ENCODE peak calls at places on chromosomes 16 and 17, in ten cellular contexts. B, L, V, F, O, U, J, X, Q and Z are unnamed samples. For H3K4me1, the result is how much of the 10 kb centered on the place peaks cover.

GRCh38 chr16:9836118-9836736 is 346.0 kb downstream of the GRIN2A start:
- DNase-seq in J (no peak), X (no peak), B (no peak), O (no peak), Q (peak), F (peak), U (no peak), V (no peak), L (peak), Z (no peak)

GRCh38 chr17:40352779-40353394 is 11.7 kb downstream of the GJD3 start:
- DNase-seq in L (no peak), U (no peak), O (no peak), B (no peak), Q (no peak), F (no peak), X (no peak), V (no peak), J (no peak), Z (no peak)

GRCh38 chr17:48131216-48131824 is 23.8 kb downstream of the SNX11 start:
- DNase-seq in L (peak), V (no peak), Q (peak), U (peak), J (peak), F (peak), B (peak), O (no peak), X (no peak), Z (peak)

GRCh38 chr17:4948997-4949320 is 629 bp upstream of the PFN1 start:
- DNase-seq in V (peak), U (peak), L (peak), B (peak), X (peak), J (no peak), O (peak), F (peak), Q (peak), Z (peak)

GRCh38 chr17:63116967-63117366 is 150.9 kb downstream of the TANC2 start:
- DNase-seq in Q (peak), F (no peak), J (no peak), O (no peak), B (no peak), L (no peak), X (no peak), U (no peak), V (no peak), Z (no peak)

GRCh38 chr17:40497704-40498103 is 3.7 kb downstream of the TNS4 start:
- DNase-seq in B (no peak), F (no peak), V (no peak), U (no peak), X (no peak), J (no peak), Q (no peak), O (no peak), L (no peak), Z (no peak)

GRCh38 chr17:38868095-38868967 is 1.5 kb upstream of the LASP1 start:
- DNase-seq in U (no peak), Q (peak), O (peak), J (peak), B (peak), X (peak), V (no peak), L (peak), F (no peak), Z (peak)

GRCh38 chr17:2060681-2061440 is 6.0 kb downstream of the HIC1 start:
- DNase-seq in V (no peak), L (no peak), B (peak), Q (peak), O (no peak), J (no peak), U (no peak), X (no peak), F (no peak), Z (no peak)

GRCh38 chr17:69235338-69236058 is 6.9 kb upstream of the ABCA10 start:
- DNase-seq in J (peak), B (peak), X (peak), F (peak), Q (peak), O (peak), U (peak), V (peak), L (peak), Z (peak)

GRCh38 chr17:31155208-31155810 is 60.5 kb downstream of the NF1 start:
- DNase-seq in V (no peak), F (no peak), B (no peak), L (no peak), Q (peak), X (no peak), J (no peak), O (no peak), U (no peak), Z (no peak)

GRCh38 chr17:31156326-31156725 is 61.5 kb downstream of the NF1 start:
- DNase-seq in Q (peak), O (no peak), F (no peak), L (no peak), B (no peak), U (no peak), J (no peak), V (no peak), X (no peak), Z (no peak)

GRCh38 chr17:31163091-31163781 is 68.5 kb downstream of the NF1 start:
- DNase-seq in F (no peak), L (no peak), U (no peak), Q (no peak), X (no peak), V (no peak), B (no peak), J (no peak), O (no peak), Z (no peak)

GRCh38 chr17:31158741-31159377 is 64.1 kb downstream of the NF1 start:
- DNase-seq in V (no peak), X (no peak), B (no peak), J (no peak), U (no peak), L (no peak), O (no peak), Q (no peak), F (no peak), Z (no peak)
- H3K27ac ChIP-seq in V (no peak), X (no peak), B (no peak), J (no peak), U (no peak), L (no peak), O (peak), Q (no peak), F (no peak), Z (no peak)

GRCh38 chr17:43388198-43389021 is 10.4 kb upstream of the ARL4D start:
- DNase-seq in L (peak), U (peak), X (peak), F (peak), V (peak), Q (peak), O (peak), J (peak), B (peak), Z (peak)
- H3K4me1 ChIP-seq in L (under half), U (under half), X (under half), F (under half), V (under half), Q (under half), O (under half), J (under half), B (under half), Z (under half)

DNA sequence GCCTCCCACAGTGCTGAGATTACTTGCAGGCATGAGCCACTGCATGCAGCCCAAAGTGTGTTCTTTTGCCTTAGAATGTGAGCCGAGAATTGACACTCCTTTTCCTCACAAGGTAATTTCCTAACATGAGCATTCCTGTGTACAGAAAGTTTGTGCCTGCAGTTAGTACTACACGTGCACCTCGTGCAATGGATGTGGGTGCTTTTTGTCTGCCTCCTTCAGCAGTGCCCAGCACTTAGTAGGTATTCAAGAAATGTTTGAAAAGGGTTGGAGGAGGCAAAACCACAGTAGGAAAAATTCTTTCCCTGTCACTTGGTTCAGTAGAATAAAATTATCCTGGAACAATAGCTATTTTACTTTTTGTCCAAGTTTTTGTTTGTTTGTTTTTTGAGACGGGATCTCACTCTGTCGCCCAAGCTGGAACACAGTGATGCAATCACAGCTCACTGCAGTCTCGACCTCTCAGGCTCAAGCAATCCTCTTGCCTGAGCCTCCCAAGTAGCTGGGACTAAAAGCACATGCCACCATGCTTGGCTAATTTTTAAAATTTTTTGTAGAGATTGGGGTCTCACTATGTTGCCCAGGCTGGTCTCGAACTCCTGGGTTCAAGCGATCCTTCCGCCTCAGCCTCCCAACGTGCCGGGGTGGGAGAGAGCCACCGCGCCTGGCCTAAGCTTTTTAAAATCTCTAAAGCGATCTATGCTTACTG is 2.4 kb downstream of the NDE1 start:
- DNase-seq in J (no peak), X (no peak), V (no peak), L (no peak), O (no peak), B (no peak), U (no peak), Q (no peak), F (no peak), Z (no peak)
- H3K4me3 ChIP-seq in J (no peak), X (no peak), V (no peak), L (no peak), O (no peak), B (no peak), U (no peak), Q (no peak), F (no peak), Z (no peak)

DNA sequence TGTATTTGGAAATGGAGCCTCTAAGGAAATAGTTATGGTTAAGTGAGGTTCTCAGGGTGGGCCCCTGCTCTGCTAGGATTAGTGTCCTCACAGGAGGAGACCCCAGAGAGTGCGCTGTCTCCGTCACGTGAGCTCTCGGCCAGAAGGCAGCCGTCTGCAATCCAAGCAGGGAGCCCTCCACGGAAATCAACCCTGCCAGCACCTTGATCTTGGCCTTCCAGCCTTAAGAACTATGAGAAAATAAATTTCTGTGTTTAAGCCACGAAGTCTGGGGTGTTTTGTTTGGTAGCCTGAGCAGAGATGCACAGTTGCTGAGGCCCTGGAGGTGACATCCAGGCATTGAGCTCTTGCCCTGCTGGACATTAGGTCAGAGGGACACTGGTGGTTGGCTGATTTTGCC is 32.4 kb upstream of the GSE1 start:
- DNase-seq in F (no peak), X (no peak), B (no peak), L (no peak), J (no peak), Q (no peak), V (no peak), U (no peak), O (no peak), Z (no peak)
- H3K27ac ChIP-seq in F (no peak), X (no peak), B (no peak), L (no peak), J (no peak), Q (no peak), V (no peak), U (no peak), O (no peak), Z (no peak)

DNA sequence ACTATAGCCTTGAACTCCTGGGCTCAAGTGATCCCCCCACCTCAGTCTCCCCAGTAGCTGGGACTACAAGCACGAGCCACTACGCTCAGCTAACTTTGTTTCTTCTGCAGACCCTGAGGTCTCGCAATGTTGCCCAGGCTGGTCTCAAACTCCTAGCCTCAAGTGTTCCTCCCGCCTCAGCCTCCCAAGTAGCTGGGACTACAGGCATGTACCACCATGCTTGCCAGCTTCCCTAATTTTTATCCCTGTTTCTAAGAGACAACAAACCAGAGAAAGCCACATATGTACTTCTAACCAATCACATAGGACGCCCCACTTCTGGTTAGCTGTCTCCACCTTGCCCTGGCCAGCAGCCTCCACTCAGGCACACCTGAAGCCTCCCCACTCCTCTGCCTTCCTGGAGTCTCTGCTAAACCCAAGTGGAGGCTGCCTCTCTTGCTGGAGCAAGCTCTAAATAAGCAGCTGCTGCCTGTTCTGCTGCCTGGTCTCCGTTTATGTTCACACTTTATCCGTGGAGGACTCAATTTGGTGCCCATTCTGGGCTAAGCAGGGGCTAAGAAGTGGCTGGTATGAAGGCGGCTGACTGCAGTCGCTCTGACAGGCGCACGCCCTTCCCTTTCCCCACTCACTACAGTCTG is 24.7 kb downstream of the NSMCE1 start:
- DNase-seq in X (peak), U (no peak), Q (no peak), O (no peak), L (no peak), V (peak), B (no peak), J (no peak), F (no peak), Z (no peak)
- H3K4me1 ChIP-seq in X (under half), U (under half), Q (under half), O (half or more), L (under half), V (under half), B (under half), J (under half), F (under half), Z (under half)